ENCODE peak calls at places on chromosomes 7 and 10, in four cellular contexts. W, H, X and D are unnamed samples.

GRCh38 chr10:94035982-94036663 is 42.4 kb downstream of the PLCE1 start:
- DNase-seq in W (peak; percentile 59), X (no peak), H (no peak), D (no peak)

GRCh38 chr7:94272821-94273583 is 121.7 kb upstream of the COL1A2 start:
- DNase-seq in H (no peak), X (no peak), W (no peak), D (no peak)

GRCh38 chr10:80408198-80409085 is at the start of gene PRXL2A:
- DNase-seq in W (peak; percentile 88), H (peak; percentile 96), X (peak; percentile 96), D (peak; percentile 88)

GRCh38 chr10:34732926-34733325 is 82.2 kb downstream of the PARD3 start:
- DNase-seq in W (no peak), H (no peak), X (no peak), D (no peak)

GRCh38 chr7:106522691-106523090 is 138.3 kb downstream of the CCDC71L start:
- DNase-seq in W (no peak), X (no peak), H (no peak), D (no peak)

GRCh38 chr10:106897631-106898161 is 266.8 kb downstream of the SORCS1 start:
- DNase-seq in W (no peak), H (no peak), X (peak; percentile 60), D (no peak)

GRCh38 chr10:75772153-75772887 is 340.9 kb downstream of the LRMDA start:
- DNase-seq in W (no peak), X (no peak), H (no peak), D (peak; percentile 30)

GRCh38 chr7:98257701-98258100 is 5.7 kb upstream of the TECPR1 start:
- DNase-seq in H (no peak), X (no peak), W (no peak), D (no peak)

GRCh38 chr10:43225004-43225786 is 41.7 kb downstream of the RASGEF1A start:
- DNase-seq in W (no peak), X (no peak), H (no peak), D (no peak)

GRCh38 chr7:1359051-1359400 is 100.2 kb downstream of the MICALL2 start:
- DNase-seq in H (no peak), X (peak; percentile 27), W (no peak), D (no peak)

GRCh38 chr7:77985974-77986339 is 187.4 kb downstream of the PHTF2 start:
- DNase-seq in W (no peak), X (no peak), H (no peak), D (no peak)

GRCh38 chr7:75962607-75963382 is 31.6 kb downstream of the TMEM120A start:
- DNase-seq in H (no peak), W (no peak), X (peak; percentile 82), D (no peak)

GRCh38 chr7:132097550-132098134 is 478.6 kb downstream of the PLXNA4 start:
- DNase-seq in H (no peak), X (no peak), W (no peak), D (no peak)

GRCh38 chr10:101575580-101576228 is 12.4 kb downstream of the POLL start:
- DNase-seq in H (no peak), X (peak; percentile 47), W (no peak), D (no peak)

GRCh38 chr10:91891285-91892001 is 17.8 kb downstream of the FGFBP3 start:
- DNase-seq in X (no peak), H (no peak), W (no peak), D (no peak)

GRCh38 chr10:5620223-5620721 is 46.1 kb downstream of the ASB13 start:
- DNase-seq in X (peak; percentile 54), H (no peak), W (no peak), D (no peak)

GRCh38 chr10:113788604-113789083 is 37.2 kb downstream of the PLEKHS1 start:
- DNase-seq in W (no peak), H (no peak), X (no peak), D (no peak)

GRCh38 chr7:8190121-8190895 is 71.7 kb downstream of the ICA1 start:
- DNase-seq in X (no peak), H (peak; percentile 62), W (peak; percentile 84), D (peak; percentile 14)

GRCh38 chr10:32650246-32650655 is 204.3 kb downstream of the CCDC7 start:
- DNase-seq in W (no peak), X (no peak), H (no peak), D (no peak)

GRCh38 chr7:74606101-74606908 is 51.2 kb upstream of the GTF2I start:
- DNase-seq in X (peak; percentile 82), W (peak; percentile 71), H (peak; percentile 42), D (peak; percentile 62)

GRCh38 chr10:79054203-79055099 is 14.3 kb upstream of the ZMIZ1 start:
- DNase-seq in W (no peak), X (no peak), H (no peak), D (no peak)

GRCh38 chr10:24645784-24646183 is 77.9 kb downstream of the ARHGAP21 start:
- DNase-seq in W (no peak), X (no peak), H (no peak), D (no peak)

GRCh38 chr10:17001961-17002749 is 127.5 kb downstream of the CUBN start:
- DNase-seq in H (no peak), W (no peak), X (peak; percentile 69), D (no peak)

GRCh38 chr10:104680467-104681401 is 39.6 kb downstream of the SORCS3 start:
- DNase-seq in X (peak; percentile 56), H (no peak), W (peak; percentile 85), D (no peak)

GRCh38 chr10:77818378-77818777 is 108.2 kb downstream of the DLG5 start:
- DNase-seq in X (peak; percentile 3), W (no peak), H (no peak), D (no peak)

GRCh38 chr10:9334270-9334669 is 1279.8 kb downstream of the GATA3 start:
- DNase-seq in X (no peak), H (no peak), W (no peak), D (no peak)

GRCh38 chr10:43981232-43981631 is 332.6 kb upstream of the ZNF32 start:
- DNase-seq in X (no peak), W (no peak), H (no peak), D (no peak)